ENCODE peak calls at places on chromosomes 11 and 22, in five cellular contexts. H is HCT116, Z is SK-N-SH, F is HepG2, T is H1. N is an unnamed sample.

GRCh38 chr11:91986218-91986617 is 238.4 kb upstream of the FAT3 start:
- DNase-seq in H (no peak), Z (no peak), F (no peak), T (no peak), N (no peak)

GRCh38 chr11:123430736-123431356 is 777 bp downstream of the GRAMD1B start:
- DNase-seq in H (no peak), Z (no peak), F (no peak), T (peak; percentile 76), N (no peak)

GRCh38 chr11:123582992-123583504 is 71.4 kb downstream of the SCN3B start:
- DNase-seq in H (no peak), Z (no peak), F (no peak), T (no peak), N (no peak)

GRCh38 chr11:62137276-62137861 is 13.6 kb downstream of the INCENP start:
- DNase-seq in H (no peak), Z (peak; percentile 37), F (no peak), T (no peak), N (no peak)

GRCh38 chr11:67732045-67732787 is 57.8 kb upstream of the ALDH3B2 start:
- DNase-seq in H (peak; percentile 4), Z (peak; percentile 88), F (no peak), T (peak; percentile 68), N (no peak)

GRCh38 chr11:131800452-131800851 is 430.0 kb downstream of the NTM start:
- DNase-seq in H (no peak), Z (no peak), F (no peak), T (no peak), N (no peak)

GRCh38 chr11:17734418-17734911 is at the start of gene KCNC1:
- DNase-seq in H (no peak), Z (peak; percentile 93), F (no peak), T (peak; percentile 72), N (peak; percentile 50)

GRCh38 chr11:43802509-43802908 is 78.1 kb upstream of the ALKBH3 start:
- DNase-seq in H (no peak), Z (peak; percentile 10), F (peak; percentile 7), T (no peak), N (peak; percentile 49)

GRCh38 chr11:8228206-8228605 is 35.5 kb downstream of the LMO1 start:
- DNase-seq in H (no peak), Z (no peak), F (no peak), T (no peak), N (no peak)

GRCh38 chr11:126410649-126411048 is 55.2 kb downstream of the ST3GAL4 start:
- DNase-seq in H (no peak), Z (no peak), F (no peak), T (no peak), N (no peak)

GRCh38 chr11:116215471-116216113 is 557.2 kb downstream of the BUD13 start:
- DNase-seq in H (no peak), Z (no peak), F (no peak), T (peak; percentile 67), N (no peak)

GRCh38 chr11:107783121-107783520 is 71.3 kb upstream of the SLN start:
- DNase-seq in H (no peak), Z (no peak), F (no peak), T (no peak), N (no peak)

GRCh38 chr22:31233001-31233400 is 20.9 kb downstream of the LIMK2 start:
- DNase-seq in H (no peak), Z (no peak), F (no peak), T (no peak), N (no peak)

GRCh38 chr11:40544162-40544561 is 915.3 kb downstream of the LRRC4C start:
- DNase-seq in H (no peak), Z (no peak), F (no peak), T (no peak), N (no peak)

GRCh38 chr22:22927888-22928665 is 40.5 kb downstream of the IGLL5 start:
- DNase-seq in H (no peak), Z (no peak), F (no peak), T (no peak), N (no peak)

GRCh38 chr11:112965601-112966125 is 4.4 kb downstream of the NCAM1 start:
- DNase-seq in H (no peak), Z (no peak), F (no peak), T (no peak), N (no peak)

GRCh38 chr11:113242767-113243397 is 71.5 kb upstream of the TTC12 start:
- DNase-seq in H (no peak), Z (no peak), F (no peak), T (no peak), N (no peak)

GRCh38 chr11:109306322-109306721 is 115.7 kb upstream of the C11orf87 start:
- DNase-seq in H (no peak), Z (no peak), F (no peak), T (no peak), N (no peak)

GRCh38 chr11:78798567-78799170 is 224.0 kb upstream of the NARS2 start:
- DNase-seq in H (peak; percentile 28), Z (peak; percentile 72), F (peak; percentile 25), T (peak; percentile 86), N (peak; percentile 82)

GRCh38 chr11:16321148-16321547 is 35.2 kb downstream of the SOX6 start:
- DNase-seq in H (no peak), Z (no peak), F (no peak), T (no peak), N (no peak)

GRCh38 chr11:79444923-79445322 is 4.1 kb upstream of the TENM4 start:
- DNase-seq in H (no peak), Z (no peak), F (no peak), T (no peak), N (no peak)

GRCh38 chr22:21628386-21629261 is 1.2 kb downstream of the YDJC start:
- DNase-seq in H (no peak), Z (peak; percentile 41), F (no peak), T (no peak), N (no peak)

GRCh38 chr11:61888043-61888442 is 3.3 kb downstream of the FADS3 start:
- DNase-seq in H (no peak), Z (no peak), F (no peak), T (no peak), N (no peak)

GRCh38 chr11:112179601-112180000 is 4.3 kb downstream of the BCO2 start:
- DNase-seq in H (no peak), Z (no peak), F (no peak), T (no peak), N (no peak)

GRCh38 chr11:125022551-125022950 is 40.6 kb upstream of the SLC37A2 start:
- DNase-seq in H (no peak), Z (no peak), F (no peak), T (no peak), N (no peak)

GRCh38 chr11:7536102-7536501 is 22.3 kb downstream of the PPFIBP2 start:
- DNase-seq in H (no peak), Z (peak; percentile 38), F (no peak), T (peak; percentile 56), N (no peak)

GRCh38 chr11:126307706-126308105 is 3.8 kb downstream of the DCPS start:
- DNase-seq in H (no peak), Z (peak; percentile 33), F (peak; percentile 35), T (peak; percentile 59), N (no peak)

GRCh38 chr11:65211293-65212105 is 29.8 kb downstream of the CAPN1 start:
- DNase-seq in H (no peak), Z (no peak), F (no peak), T (no peak), N (no peak)

GRCh38 chr22:42180349-42180842 is 49.8 kb upstream of the CYP2D6 start:
- DNase-seq in H (no peak), Z (no peak), F (no peak), T (no peak), N (no peak)

GRCh38 chr11:56531856-56532255 is 11.2 kb downstream of the OR5M11 start:
- DNase-seq in H (no peak), Z (no peak), F (no peak), T (no peak), N (no peak)
- TF ChIP-seq JUND in H (no peak), Z (no peak), F (no peak), T (no peak), N (no peak)

GRCh38 chr11:118900535-118901384 is 17.1 kb downstream of the CXCR5 start:
- DNase-seq in H (no peak), Z (no peak), F (no peak), T (no peak), N (no peak)

GRCh38 chr11:118903204-118904015 is 19.7 kb downstream of the CXCR5 start:
- DNase-seq in H (no peak), Z (no peak), F (no peak), T (no peak), N (no peak)

GRCh38 chr11:118902336-118903203 is 18.9 kb downstream of the CXCR5 start:
- DNase-seq in H (no peak), Z (no peak), F (no peak), T (no peak), N (no peak)

GRCh38 chr11:118899706-118900360 is 16.1 kb downstream of the CXCR5 start:
- DNase-seq in H (no peak), Z (no peak), F (no peak), T (no peak), N (no peak)

GRCh38 chr11:118901494-118902335 is 18.0 kb downstream of the CXCR5 start:
- DNase-seq in H (no peak), Z (no peak), F (no peak), T (peak; percentile 51), N (no peak)
- TF ChIP-seq JUND in H (no peak), Z (no peak), F (no peak), T (no peak), N (no peak)

DNA sequence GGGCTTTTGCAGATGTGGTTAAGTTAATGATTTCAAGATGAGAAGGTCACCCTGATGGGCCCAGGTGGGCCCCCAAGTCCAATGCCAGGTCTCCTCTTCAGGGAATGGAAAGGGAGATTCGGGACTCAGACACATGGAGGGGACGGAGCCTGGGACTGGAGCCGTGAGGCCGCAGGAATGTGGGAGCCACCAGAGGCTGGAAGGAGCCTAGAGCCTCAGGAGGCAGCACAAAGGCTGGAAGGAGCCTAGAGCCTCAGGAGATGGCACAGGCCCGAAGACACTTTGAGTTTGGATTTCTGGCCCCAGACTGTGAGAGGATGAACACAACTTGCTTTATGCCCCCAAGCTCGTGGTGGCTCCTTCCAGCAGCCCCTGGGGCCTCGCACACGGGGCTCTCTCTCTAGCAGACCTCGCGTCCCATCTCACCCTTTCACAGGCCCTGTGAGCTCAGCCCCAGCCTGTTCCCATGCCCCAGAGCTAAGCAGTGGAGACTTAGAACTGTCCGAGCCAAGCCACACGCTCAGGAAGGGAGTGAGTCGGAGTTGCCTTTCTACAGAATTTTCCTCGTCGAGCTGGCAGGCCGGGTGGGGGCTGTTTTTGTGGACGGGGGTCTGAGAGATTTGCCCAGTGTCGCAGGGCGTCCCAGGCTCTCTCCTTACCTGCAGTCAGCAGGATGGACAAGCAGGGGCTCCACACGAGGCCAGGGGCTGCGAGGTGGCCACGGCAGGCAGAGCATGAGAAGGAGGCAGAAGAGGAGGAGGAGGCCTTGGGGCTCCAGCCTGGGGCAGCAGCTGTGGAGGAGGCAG is 937.6 kb downstream of the BRD1 start:
- DNase-seq in H (no peak), Z (no peak), F (no peak), T (no peak), N (no peak)
- TF ChIP-seq JUND in H (no peak), Z (no peak), F (no peak), T (no peak), N (no peak)

GRCh38 chr22:37186997-37187522 is 987 bp downstream of the C1QTNF6 start:
- DNase-seq in H (no peak), Z (no peak), F (no peak), T (no peak), N (no peak)

GRCh38 chr22:37184816-37185541 is 3.1 kb downstream of the C1QTNF6 start:
- DNase-seq in H (no peak), Z (no peak), F (no peak), T (no peak), N (no peak)

GRCh38 chr22:37187552-37187890 is 526 bp downstream of the C1QTNF6 start:
- DNase-seq in H (no peak), Z (peak; percentile 63), F (no peak), T (no peak), N (peak; percentile 42)

GRCh38 chr22:37185646-37186227 is 2.3 kb downstream of the C1QTNF6 start:
- DNase-seq in H (no peak), Z (no peak), F (no peak), T (no peak), N (no peak)

GRCh38 chr22:37186228-37186996 is 1.6 kb downstream of the C1QTNF6 start:
- DNase-seq in H (peak; percentile 97), Z (peak; percentile 85), F (peak; percentile 64), T (peak; percentile 68), N (peak; percentile 65)
- TF ChIP-seq JUND in H (no peak), Z (no peak), F (no peak), T (no peak), N (no peak)